ENCODE peak calls at places on chromosome 4, in six cellular contexts. One of them, this sample, is unnamed.

GRCh38 chr4:79913581-79913980 is 159.4 kb downstream of the ANTXR2 start:
- DNase-seq in GM04504: peak
- DNase-seq in spleen: no peak
- DNase-seq in hepatic stellate cell: peak
- DNase-seq in epithelial cell of esophagus: no peak
- DNase-seq in stimulated activated CD8-positive, alpha-beta memory T cell treated with anti-CD3 and anti-CD28 coated beads, Interleukin-4, amount 100 ng/mL, for 24 hours: no peak
- DNase-seq in this sample: no peak

GRCh38 chr4:45294464-45294863 is 568.1 kb upstream of the GNPDA2 start:
- DNase-seq in GM04504: no peak
- DNase-seq in spleen: no peak
- DNase-seq in hepatic stellate cell: no peak
- DNase-seq in epithelial cell of esophagus: no peak
- DNase-seq in stimulated activated CD8-positive, alpha-beta memory T cell treated with anti-CD3 and anti-CD28 coated beads, Interleukin-4, amount 100 ng/mL, for 24 hours: no peak
- DNase-seq in this sample: no peak

GRCh38 chr4:151231915-151232595 is 44.9 kb upstream of the PRSS48 start:
- DNase-seq in GM04504: no peak
- DNase-seq in spleen: no peak
- DNase-seq in hepatic stellate cell: no peak
- DNase-seq in epithelial cell of esophagus: no peak
- DNase-seq in stimulated activated CD8-positive, alpha-beta memory T cell treated with anti-CD3 and anti-CD28 coated beads, Interleukin-4, amount 100 ng/mL, for 24 hours: no peak
- DNase-seq in this sample: no peak

GRCh38 chr4:153297116-153297515 is 47.4 kb upstream of the MND1 start:
- DNase-seq in GM04504: no peak
- DNase-seq in spleen: no peak
- DNase-seq in hepatic stellate cell: no peak
- DNase-seq in epithelial cell of esophagus: peak
- DNase-seq in stimulated activated CD8-positive, alpha-beta memory T cell treated with anti-CD3 and anti-CD28 coated beads, Interleukin-4, amount 100 ng/mL, for 24 hours: no peak
- DNase-seq in this sample: no peak

GRCh38 chr4:164731827-164732474 is 22.0 kb upstream of the SMIM31 start:
- DNase-seq in GM04504: peak
- DNase-seq in spleen: no peak
- DNase-seq in hepatic stellate cell: peak
- DNase-seq in epithelial cell of esophagus: peak
- DNase-seq in stimulated activated CD8-positive, alpha-beta memory T cell treated with anti-CD3 and anti-CD28 coated beads, Interleukin-4, amount 100 ng/mL, for 24 hours: peak
- DNase-seq in this sample: peak

GRCh38 chr4:152299553-152299952 is 236.3 kb downstream of the FBXW7 start:
- DNase-seq in GM04504: no peak
- DNase-seq in spleen: no peak
- DNase-seq in hepatic stellate cell: no peak
- DNase-seq in epithelial cell of esophagus: no peak
- DNase-seq in stimulated activated CD8-positive, alpha-beta memory T cell treated with anti-CD3 and anti-CD28 coated beads, Interleukin-4, amount 100 ng/mL, for 24 hours: no peak
- DNase-seq in this sample: no peak

GRCh38 chr4:30726090-30726668 is 6.0 kb downstream of the PCDH7 start:
- DNase-seq in GM04504: no peak
- DNase-seq in spleen: no peak
- DNase-seq in hepatic stellate cell: no peak
- DNase-seq in epithelial cell of esophagus: no peak
- DNase-seq in stimulated activated CD8-positive, alpha-beta memory T cell treated with anti-CD3 and anti-CD28 coated beads, Interleukin-4, amount 100 ng/mL, for 24 hours: no peak
- DNase-seq in this sample: no peak

GRCh38 chr4:174512745-174513144 is 9.5 kb downstream of the HPGD start:
- DNase-seq in GM04504: no peak
- DNase-seq in spleen: no peak
- DNase-seq in hepatic stellate cell: no peak
- DNase-seq in epithelial cell of esophagus: no peak
- DNase-seq in stimulated activated CD8-positive, alpha-beta memory T cell treated with anti-CD3 and anti-CD28 coated beads, Interleukin-4, amount 100 ng/mL, for 24 hours: no peak
- DNase-seq in this sample: no peak

GRCh38 chr4:156799121-156799589 is 172.4 kb downstream of the PDGFC start:
- DNase-seq in GM04504: peak
- DNase-seq in spleen: no peak
- DNase-seq in hepatic stellate cell: no peak
- DNase-seq in epithelial cell of esophagus: peak
- DNase-seq in stimulated activated CD8-positive, alpha-beta memory T cell treated with anti-CD3 and anti-CD28 coated beads, Interleukin-4, amount 100 ng/mL, for 24 hours: no peak
- DNase-seq in this sample: no peak

GRCh38 chr4:173505924-173506779 is 23.9 kb downstream of the HAND2 start:
- DNase-seq in GM04504: no peak
- DNase-seq in spleen: no peak
- DNase-seq in hepatic stellate cell: peak
- DNase-seq in epithelial cell of esophagus: peak
- DNase-seq in stimulated activated CD8-positive, alpha-beta memory T cell treated with anti-CD3 and anti-CD28 coated beads, Interleukin-4, amount 100 ng/mL, for 24 hours: no peak
- DNase-seq in this sample: no peak

GRCh38 chr4:57425610-57426009 is 315.4 kb upstream of the IGFBP7 start:
- DNase-seq in GM04504: no peak
- DNase-seq in spleen: no peak
- DNase-seq in hepatic stellate cell: no peak
- DNase-seq in epithelial cell of esophagus: peak
- DNase-seq in stimulated activated CD8-positive, alpha-beta memory T cell treated with anti-CD3 and anti-CD28 coated beads, Interleukin-4, amount 100 ng/mL, for 24 hours: no peak
- DNase-seq in this sample: no peak

This sample was measured in central memory CD8-positive, alpha-beta T cell.